ENCODE peak calls at places on chromosomes 6 and 20, in ten cellular contexts. One of them, this sample, is unnamed.
A peak's percentile ranks its signal among the peaks of the same experiment; 100 is the strongest.

GRCh38 chr6:110951986-110952794 is 6.3 kb upstream of the GTF3C6 start:
- DNase-seq in tibial nerve: no peak
- DNase-seq in right cardiac atrium: no peak
- DNase-seq in AG04450: no peak
- DNase-seq in psoas muscle: no peak
- DNase-seq in GM23338: no peak
- DNase-seq in stomach: no peak
- DNase-seq in left ventricle myocardium inferior: no peak
- DNase-seq in brain microvascular endothelial cell: peak; percentile 58
- DNase-seq in PC-3: peak; percentile 89
- DNase-seq in this sample: no peak

GRCh38 chr20:49937023-49937929 is 1.1 kb downstream of the RNF114 start:
- DNase-seq in left ventricle myocardium inferior: no peak
- DNase-seq in AG04450: no peak
- DNase-seq in PC-3: peak; percentile 60
- DNase-seq in brain microvascular endothelial cell: no peak
- DNase-seq in psoas muscle: no peak
- DNase-seq in GM23338: peak; percentile 25
- DNase-seq in tibial nerve: no peak
- DNase-seq in stomach: no peak
- DNase-seq in right cardiac atrium: no peak
- DNase-seq in this sample: peak; percentile 25

GRCh38 chr6:14286144-14286543 is 168.6 kb downstream of the CD83 start:
- DNase-seq in tibial nerve: peak; percentile 36
- DNase-seq in stomach: no peak
- DNase-seq in left ventricle myocardium inferior: no peak
- DNase-seq in PC-3: peak; percentile 85
- DNase-seq in brain microvascular endothelial cell: peak; percentile 91
- DNase-seq in GM23338: peak; percentile 27
- DNase-seq in right cardiac atrium: no peak
- DNase-seq in AG04450: peak; percentile 36
- DNase-seq in psoas muscle: no peak
- DNase-seq in this sample: no peak

GRCh38 chr6:118894425-118895240 is 681 bp downstream of the ASF1A start:
- DNase-seq in right cardiac atrium: peak; percentile 87
- DNase-seq in psoas muscle: peak; percentile 87
- DNase-seq in GM23338: peak; percentile 45
- DNase-seq in stomach: peak; percentile 65
- DNase-seq in PC-3: peak; percentile 40
- DNase-seq in AG04450: no peak
- DNase-seq in tibial nerve: peak; percentile 26
- DNase-seq in brain microvascular endothelial cell: peak; percentile 39
- DNase-seq in left ventricle myocardium inferior: peak; percentile 72
- DNase-seq in this sample: peak; percentile 79

GRCh38 chr6:17593246-17593645 is 6.9 kb upstream of the FAM8A1 start:
- DNase-seq in tibial nerve: no peak
- DNase-seq in AG04450: no peak
- DNase-seq in psoas muscle: no peak
- DNase-seq in left ventricle myocardium inferior: no peak
- DNase-seq in stomach: no peak
- DNase-seq in PC-3: no peak
- DNase-seq in right cardiac atrium: no peak
- DNase-seq in brain microvascular endothelial cell: no peak
- DNase-seq in GM23338: no peak
- DNase-seq in this sample: no peak

GRCh38 chr6:35370124-35370741 is 27.9 kb downstream of the PPARD start:
- DNase-seq in tibial nerve: peak; percentile 52
- DNase-seq in psoas muscle: peak; percentile 96
- DNase-seq in GM23338: no peak
- DNase-seq in stomach: peak; percentile 40
- DNase-seq in AG04450: peak; percentile 46
- DNase-seq in right cardiac atrium: peak; percentile 81
- DNase-seq in PC-3: peak; percentile 94
- DNase-seq in left ventricle myocardium inferior: peak; percentile 58
- DNase-seq in brain microvascular endothelial cell: peak; percentile 87
- DNase-seq in this sample: no peak

GRCh38 chr6:169845426-169846285 is 94.2 kb downstream of the ERMARD start:
- DNase-seq in PC-3: no peak
- DNase-seq in stomach: peak; percentile 19
- DNase-seq in brain microvascular endothelial cell: no peak
- DNase-seq in psoas muscle: no peak
- DNase-seq in right cardiac atrium: peak; percentile 7
- DNase-seq in left ventricle myocardium inferior: no peak
- DNase-seq in AG04450: no peak
- DNase-seq in GM23338: no peak
- DNase-seq in tibial nerve: no peak
- DNase-seq in this sample: no peak

GRCh38 chr6:104017410-104018381 is 842.0 kb downstream of the HACE1 start:
- DNase-seq in tibial nerve: no peak
- DNase-seq in brain microvascular endothelial cell: no peak
- DNase-seq in right cardiac atrium: no peak
- DNase-seq in left ventricle myocardium inferior: no peak
- DNase-seq in PC-3: no peak
- DNase-seq in AG04450: no peak
- DNase-seq in GM23338: no peak
- DNase-seq in psoas muscle: peak; percentile 36
- DNase-seq in stomach: no peak
- DNase-seq in this sample: no peak

GRCh38 chr20:61762208-61762710 is 303.4 kb downstream of the TAF4 start:
- DNase-seq in GM23338: no peak
- DNase-seq in psoas muscle: no peak
- DNase-seq in brain microvascular endothelial cell: no peak
- DNase-seq in right cardiac atrium: no peak
- DNase-seq in stomach: no peak
- DNase-seq in left ventricle myocardium inferior: no peak
- DNase-seq in PC-3: no peak
- DNase-seq in tibial nerve: no peak
- DNase-seq in AG04450: no peak
- DNase-seq in this sample: no peak

GRCh38 chr20:18237682-18238081 is 50.6 kb upstream of the ZNF133 start:
- DNase-seq in brain microvascular endothelial cell: no peak
- DNase-seq in GM23338: no peak
- DNase-seq in tibial nerve: no peak
- DNase-seq in PC-3: no peak
- DNase-seq in AG04450: no peak
- DNase-seq in psoas muscle: no peak
- DNase-seq in stomach: no peak
- DNase-seq in left ventricle myocardium inferior: no peak
- DNase-seq in right cardiac atrium: no peak
- DNase-seq in this sample: no peak

GRCh38 chr6:121321282-121321681 is 13.0 kb downstream of the TBC1D32 start:
- DNase-seq in brain microvascular endothelial cell: no peak
- DNase-seq in AG04450: no peak
- DNase-seq in PC-3: no peak
- DNase-seq in left ventricle myocardium inferior: no peak
- DNase-seq in right cardiac atrium: no peak
- DNase-seq in GM23338: no peak
- DNase-seq in psoas muscle: no peak
- DNase-seq in tibial nerve: no peak
- DNase-seq in stomach: no peak
- DNase-seq in this sample: no peak

GRCh38 chr6:34671801-34672656 is 24.5 kb downstream of the ILRUN start:
- DNase-seq in left ventricle myocardium inferior: no peak
- DNase-seq in brain microvascular endothelial cell: no peak
- DNase-seq in AG04450: no peak
- DNase-seq in PC-3: peak; percentile 57
- DNase-seq in right cardiac atrium: peak; percentile 70
- DNase-seq in GM23338: no peak
- DNase-seq in psoas muscle: no peak
- DNase-seq in stomach: no peak
- DNase-seq in tibial nerve: no peak
- DNase-seq in this sample: peak; percentile 27

GRCh38 chr6:83466328-83466727 is 35.5 kb upstream of the ME1 start:
- DNase-seq in tibial nerve: no peak
- DNase-seq in left ventricle myocardium inferior: no peak
- DNase-seq in PC-3: no peak
- DNase-seq in right cardiac atrium: no peak
- DNase-seq in AG04450: no peak
- DNase-seq in stomach: no peak
- DNase-seq in brain microvascular endothelial cell: no peak
- DNase-seq in GM23338: no peak
- DNase-seq in psoas muscle: no peak
- DNase-seq in this sample: no peak

GRCh38 chr20:20624914-20625313 is 87.5 kb downstream of the RALGAPA2 start:
- DNase-seq in PC-3: no peak
- DNase-seq in AG04450: no peak
- DNase-seq in tibial nerve: no peak
- DNase-seq in stomach: peak; percentile 50
- DNase-seq in brain microvascular endothelial cell: no peak
- DNase-seq in right cardiac atrium: no peak
- DNase-seq in psoas muscle: no peak
- DNase-seq in GM23338: no peak
- DNase-seq in left ventricle myocardium inferior: no peak
- DNase-seq in this sample: no peak

GRCh38 chr6:138601128-138601527 is 101.8 kb upstream of the NHSL1 start:
- DNase-seq in AG04450: no peak
- DNase-seq in GM23338: no peak
- DNase-seq in left ventricle myocardium inferior: no peak
- DNase-seq in brain microvascular endothelial cell: no peak
- DNase-seq in right cardiac atrium: no peak
- DNase-seq in psoas muscle: no peak
- DNase-seq in PC-3: no peak
- DNase-seq in stomach: no peak
- DNase-seq in tibial nerve: peak; percentile 48
- DNase-seq in this sample: no peak

GRCh38 chr20:10610266-10610665 is 63.5 kb downstream of the JAG1 start:
- DNase-seq in stomach: no peak
- DNase-seq in psoas muscle: no peak
- DNase-seq in left ventricle myocardium inferior: peak; percentile 50
- DNase-seq in tibial nerve: no peak
- DNase-seq in right cardiac atrium: peak; percentile 78
- DNase-seq in PC-3: no peak
- DNase-seq in brain microvascular endothelial cell: no peak
- DNase-seq in GM23338: no peak
- DNase-seq in AG04450: no peak
- DNase-seq in this sample: no peak

GRCh38 chr6:97292671-97293070 is 9.7 kb upstream of the MMS22L start:
- DNase-seq in right cardiac atrium: no peak
- DNase-seq in AG04450: peak; percentile 26
- DNase-seq in GM23338: no peak
- DNase-seq in brain microvascular endothelial cell: no peak
- DNase-seq in PC-3: peak; percentile 27
- DNase-seq in left ventricle myocardium inferior: no peak
- DNase-seq in tibial nerve: no peak
- DNase-seq in stomach: no peak
- DNase-seq in psoas muscle: no peak
- DNase-seq in this sample: no peak

GRCh38 chr20:35837577-35838195 is 65.9 kb downstream of the PHF20 start:
- DNase-seq in stomach: no peak
- DNase-seq in PC-3: no peak
- DNase-seq in tibial nerve: no peak
- DNase-seq in GM23338: no peak
- DNase-seq in brain microvascular endothelial cell: no peak
- DNase-seq in left ventricle myocardium inferior: no peak
- DNase-seq in right cardiac atrium: no peak
- DNase-seq in AG04450: no peak
- DNase-seq in psoas muscle: no peak
- DNase-seq in this sample: no peak

GRCh38 chr6:1255646-1256365 is 56.1 kb upstream of the FOXQ1 start:
- DNase-seq in AG04450: peak; percentile 13
- DNase-seq in right cardiac atrium: no peak
- DNase-seq in left ventricle myocardium inferior: no peak
- DNase-seq in stomach: no peak
- DNase-seq in GM23338: no peak
- DNase-seq in tibial nerve: no peak
- DNase-seq in brain microvascular endothelial cell: no peak
- DNase-seq in PC-3: no peak
- DNase-seq in psoas muscle: no peak
- DNase-seq in this sample: no peak

GRCh38 chr20:51389543-51389924 is 153.0 kb downstream of the NFATC2 start:
- DNase-seq in right cardiac atrium: no peak
- DNase-seq in PC-3: no peak
- DNase-seq in stomach: peak; percentile 65
- DNase-seq in GM23338: no peak
- DNase-seq in tibial nerve: no peak
- DNase-seq in AG04450: no peak
- DNase-seq in psoas muscle: no peak
- DNase-seq in left ventricle myocardium inferior: no peak
- DNase-seq in brain microvascular endothelial cell: no peak
- DNase-seq in this sample: no peak
- H3K27ac ChIP-seq in right cardiac atrium: peak overlapping the region; percentile 12
- H3K27ac ChIP-seq in PC-3: peak overlapping the region; percentile 76
- H3K27ac ChIP-seq in stomach: peak overlapping the region; percentile 47
- H3K27ac ChIP-seq in GM23338: peak overlapping the region; percentile 80
- H3K27ac ChIP-seq in tibial nerve: no peak overlapping the region
- H3K27ac ChIP-seq in AG04450: no peak overlapping the region
- H3K27ac ChIP-seq in psoas muscle: peak overlapping the region; percentile 11
- H3K27ac ChIP-seq in left ventricle myocardium inferior: peak overlapping the region; percentile 82
- H3K27ac ChIP-seq in brain microvascular endothelial cell: no peak overlapping the region
- H3K27ac ChIP-seq in this sample: no peak overlapping the region

GRCh38 chr6:36683656-36684446 is 5.3 kb downstream of the CDKN1A start:
- DNase-seq in tibial nerve: no peak
- DNase-seq in psoas muscle: peak; percentile 50
- DNase-seq in GM23338: no peak
- DNase-seq in brain microvascular endothelial cell: no peak
- DNase-seq in left ventricle myocardium inferior: no peak
- DNase-seq in right cardiac atrium: peak; percentile 58
- DNase-seq in AG04450: no peak
- DNase-seq in PC-3: no peak
- DNase-seq in stomach: no peak
- DNase-seq in this sample: no peak
- H3K27ac ChIP-seq in tibial nerve: no peak overlapping the region
- H3K27ac ChIP-seq in psoas muscle: peak overlapping the region; percentile 99
- H3K27ac ChIP-seq in GM23338: no peak overlapping the region
- H3K27ac ChIP-seq in brain microvascular endothelial cell: no peak overlapping the region
- H3K27ac ChIP-seq in left ventricle myocardium inferior: peak overlapping the region; percentile 58
- H3K27ac ChIP-seq in right cardiac atrium: no peak overlapping the region
- H3K27ac ChIP-seq in AG04450: peak overlapping the region; percentile 11
- H3K27ac ChIP-seq in PC-3: peak overlapping the region; percentile 89
- H3K27ac ChIP-seq in stomach: peak overlapping the region; percentile 69
- H3K27ac ChIP-seq in this sample: no peak overlapping the region

GRCh38 chr20:54070187-54070987 is at the start of gene BCAS1:
- DNase-seq in tibial nerve: no peak
- DNase-seq in PC-3: peak; percentile 43
- DNase-seq in AG04450: no peak
- DNase-seq in brain microvascular endothelial cell: no peak
- DNase-seq in stomach: peak; percentile 87
- DNase-seq in psoas muscle: no peak
- DNase-seq in GM23338: peak; percentile 4
- DNase-seq in left ventricle myocardium inferior: no peak
- DNase-seq in right cardiac atrium: no peak
- DNase-seq in this sample: no peak
- H3K27ac ChIP-seq in tibial nerve: no peak within 1 kb of the TSS
- H3K27ac ChIP-seq in PC-3: no peak within 1 kb of the TSS
- H3K27ac ChIP-seq in AG04450: no peak within 1 kb of the TSS
- H3K27ac ChIP-seq in brain microvascular endothelial cell: no peak within 1 kb of the TSS
- H3K27ac ChIP-seq in stomach: peak within 1 kb of the TSS; percentile 84
- H3K27ac ChIP-seq in psoas muscle: no peak within 1 kb of the TSS
- H3K27ac ChIP-seq in GM23338: no peak within 1 kb of the TSS
- H3K27ac ChIP-seq in left ventricle myocardium inferior: no peak within 1 kb of the TSS
- H3K27ac ChIP-seq in right cardiac atrium: no peak within 1 kb of the TSS
- H3K27ac ChIP-seq in this sample: no peak within 1 kb of the TSS

DNA sequence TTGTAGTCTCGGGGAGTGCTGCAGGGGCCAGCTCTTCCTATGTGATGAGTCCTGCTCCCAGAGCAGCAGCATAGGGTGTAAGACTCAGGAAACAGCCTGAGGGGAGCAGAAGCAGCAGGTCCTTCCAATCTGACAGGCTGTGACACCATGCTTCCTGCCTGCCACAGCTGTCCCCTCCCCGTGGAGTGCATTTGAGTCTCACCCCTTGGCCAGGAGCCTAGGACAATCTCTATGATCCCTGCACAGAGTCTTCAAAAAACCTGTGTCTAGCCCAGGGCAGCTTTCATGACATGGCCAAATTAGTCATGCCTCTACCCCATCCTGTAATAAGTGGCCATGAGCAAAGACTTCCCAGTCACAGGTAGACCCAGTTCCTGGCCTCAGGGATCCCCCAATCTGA is 23.1 kb upstream of the LRFN2 start:
- DNase-seq in psoas muscle: no peak
- DNase-seq in left ventricle myocardium inferior: no peak
- DNase-seq in stomach: no peak
- DNase-seq in AG04450: no peak
- DNase-seq in PC-3: no peak
- DNase-seq in right cardiac atrium: no peak
- DNase-seq in GM23338: no peak
- DNase-seq in brain microvascular endothelial cell: no peak
- DNase-seq in tibial nerve: no peak
- DNase-seq in this sample: no peak
- H3K27ac ChIP-seq in psoas muscle: no peak overlapping the region
- H3K27ac ChIP-seq in left ventricle myocardium inferior: no peak overlapping the region
- H3K27ac ChIP-seq in stomach: no peak overlapping the region
- H3K27ac ChIP-seq in AG04450: no peak overlapping the region
- H3K27ac ChIP-seq in PC-3: no peak overlapping the region
- H3K27ac ChIP-seq in right cardiac atrium: no peak overlapping the region
- H3K27ac ChIP-seq in GM23338: no peak overlapping the region
- H3K27ac ChIP-seq in brain microvascular endothelial cell: no peak overlapping the region
- H3K27ac ChIP-seq in tibial nerve: no peak overlapping the region
- H3K27ac ChIP-seq in this sample: no peak overlapping the region